ENCODE peak calls at places on chromosomes 6 and 20, in ten cellular contexts. One of them, this sample, is unnamed.
A peak's percentile ranks its signal among the peaks of the same experiment; 100 is the strongest.

GRCh38 chr20:50460608-50461268 is 49.4 kb upstream of the PTPN1 start:
- DNase-seq in cardiac muscle cell: peak; percentile 83
- DNase-seq in dorsolateral prefrontal cortex: peak; percentile 71
- DNase-seq in fibroblast of lung: peak; percentile 59
- DNase-seq in psoas muscle: peak; percentile 95
- DNase-seq in heart right ventricle: peak; percentile 86
- DNase-seq in astrocyte of the cerebellum: no peak
- DNase-seq in tibial artery: peak; percentile 95
- DNase-seq in GM06990: peak; percentile 44
- DNase-seq in kidney: peak; percentile 94
- DNase-seq in this sample: peak; percentile 85

GRCh38 chr6:73580247-73581149 is 59.7 kb upstream of the EEF1A1 start:
- DNase-seq in astrocyte of the cerebellum: peak; percentile 97
- DNase-seq in tibial artery: peak; percentile 92
- DNase-seq in cardiac muscle cell: peak; percentile 54
- DNase-seq in heart right ventricle: peak; percentile 82
- DNase-seq in fibroblast of lung: peak; percentile 98
- DNase-seq in psoas muscle: peak; percentile 86
- DNase-seq in GM06990: peak; percentile 83
- DNase-seq in dorsolateral prefrontal cortex: peak; percentile 79
- DNase-seq in kidney: peak; percentile 95
- DNase-seq in this sample: peak; percentile 97

GRCh38 chr6:70474751-70475150 is 61.4 kb downstream of the FAM135A start:
- DNase-seq in kidney: no peak
- DNase-seq in dorsolateral prefrontal cortex: no peak
- DNase-seq in heart right ventricle: no peak
- DNase-seq in tibial artery: no peak
- DNase-seq in GM06990: no peak
- DNase-seq in psoas muscle: no peak
- DNase-seq in fibroblast of lung: peak; percentile 43
- DNase-seq in astrocyte of the cerebellum: peak; percentile 45
- DNase-seq in cardiac muscle cell: no peak
- DNase-seq in this sample: no peak

GRCh38 chr6:63097222-63097621 is 114.0 kb upstream of the FKBP1C start:
- DNase-seq in tibial artery: no peak
- DNase-seq in heart right ventricle: no peak
- DNase-seq in cardiac muscle cell: no peak
- DNase-seq in astrocyte of the cerebellum: no peak
- DNase-seq in fibroblast of lung: no peak
- DNase-seq in dorsolateral prefrontal cortex: no peak
- DNase-seq in GM06990: no peak
- DNase-seq in psoas muscle: no peak
- DNase-seq in kidney: no peak
- DNase-seq in this sample: no peak

GRCh38 chr20:24781061-24781980 is 167.7 kb upstream of the CST7 start:
- DNase-seq in psoas muscle: peak; percentile 23
- DNase-seq in cardiac muscle cell: peak; percentile 33
- DNase-seq in kidney: peak; percentile 52
- DNase-seq in astrocyte of the cerebellum: no peak
- DNase-seq in dorsolateral prefrontal cortex: peak; percentile 49
- DNase-seq in tibial artery: peak; percentile 60
- DNase-seq in GM06990: no peak
- DNase-seq in fibroblast of lung: peak; percentile 25
- DNase-seq in heart right ventricle: peak; percentile 18
- DNase-seq in this sample: peak; percentile 40

GRCh38 chr6:44041461-44042260 is 85.6 kb downstream of the MRPL14 start:
- DNase-seq in GM06990: no peak
- DNase-seq in psoas muscle: no peak
- DNase-seq in fibroblast of lung: peak; percentile 99
- DNase-seq in kidney: peak; percentile 31
- DNase-seq in heart right ventricle: no peak
- DNase-seq in dorsolateral prefrontal cortex: peak; percentile 57
- DNase-seq in tibial artery: no peak
- DNase-seq in cardiac muscle cell: no peak
- DNase-seq in astrocyte of the cerebellum: peak; percentile 90
- DNase-seq in this sample: peak; percentile 99

GRCh38 chr6:143647712-143648111 is 30.1 kb upstream of the PHACTR2 start:
- DNase-seq in cardiac muscle cell: no peak
- DNase-seq in tibial artery: no peak
- DNase-seq in heart right ventricle: no peak
- DNase-seq in kidney: no peak
- DNase-seq in psoas muscle: no peak
- DNase-seq in GM06990: no peak
- DNase-seq in astrocyte of the cerebellum: no peak
- DNase-seq in dorsolateral prefrontal cortex: no peak
- DNase-seq in fibroblast of lung: no peak
- DNase-seq in this sample: no peak

GRCh38 chr6:168871535-168872106 is 382.0 kb downstream of the THBS2 start:
- DNase-seq in dorsolateral prefrontal cortex: no peak
- DNase-seq in kidney: no peak
- DNase-seq in astrocyte of the cerebellum: no peak
- DNase-seq in cardiac muscle cell: no peak
- DNase-seq in fibroblast of lung: no peak
- DNase-seq in GM06990: no peak
- DNase-seq in psoas muscle: no peak
- DNase-seq in heart right ventricle: no peak
- DNase-seq in tibial artery: no peak
- DNase-seq in this sample: no peak

GRCh38 chr6:22756365-22756764 is 187.0 kb downstream of the HDGFL1 start:
- DNase-seq in dorsolateral prefrontal cortex: no peak
- DNase-seq in heart right ventricle: no peak
- DNase-seq in astrocyte of the cerebellum: no peak
- DNase-seq in cardiac muscle cell: no peak
- DNase-seq in fibroblast of lung: peak; percentile 85
- DNase-seq in psoas muscle: no peak
- DNase-seq in kidney: no peak
- DNase-seq in tibial artery: no peak
- DNase-seq in GM06990: no peak
- DNase-seq in this sample: no peak

GRCh38 chr20:19932170-19932667 is 84.9 kb upstream of the NAA20 start:
- DNase-seq in fibroblast of lung: peak; percentile 91
- DNase-seq in GM06990: no peak
- DNase-seq in psoas muscle: no peak
- DNase-seq in astrocyte of the cerebellum: peak; percentile 64
- DNase-seq in dorsolateral prefrontal cortex: no peak
- DNase-seq in heart right ventricle: peak; percentile 71
- DNase-seq in kidney: no peak
- DNase-seq in cardiac muscle cell: no peak
- DNase-seq in tibial artery: no peak
- DNase-seq in this sample: peak; percentile 94

GRCh38 chr6:44073612-44074382 is 53.5 kb downstream of the MRPL14 start:
- DNase-seq in psoas muscle: no peak
- DNase-seq in cardiac muscle cell: no peak
- DNase-seq in tibial artery: no peak
- DNase-seq in fibroblast of lung: no peak
- DNase-seq in heart right ventricle: no peak
- DNase-seq in astrocyte of the cerebellum: no peak
- DNase-seq in dorsolateral prefrontal cortex: no peak
- DNase-seq in kidney: no peak
- DNase-seq in GM06990: no peak
- DNase-seq in this sample: peak; percentile 57

GRCh38 chr6:92109256-92109655 is 1310.1 kb downstream of the EPHA7 start:
- DNase-seq in kidney: no peak
- DNase-seq in dorsolateral prefrontal cortex: no peak
- DNase-seq in psoas muscle: no peak
- DNase-seq in fibroblast of lung: no peak
- DNase-seq in tibial artery: no peak
- DNase-seq in heart right ventricle: no peak
- DNase-seq in cardiac muscle cell: no peak
- DNase-seq in GM06990: no peak
- DNase-seq in astrocyte of the cerebellum: no peak
- DNase-seq in this sample: no peak

GRCh38 chr6:43355862-43356590 is 13.4 kb downstream of the ZNF318 start:
- DNase-seq in fibroblast of lung: peak; percentile 17
- DNase-seq in heart right ventricle: peak; percentile 15
- DNase-seq in dorsolateral prefrontal cortex: no peak
- DNase-seq in GM06990: no peak
- DNase-seq in tibial artery: no peak
- DNase-seq in astrocyte of the cerebellum: no peak
- DNase-seq in psoas muscle: no peak
- DNase-seq in kidney: no peak
- DNase-seq in cardiac muscle cell: peak; percentile 39
- DNase-seq in this sample: no peak

GRCh38 chr6:26468829-26469228 is 11.1 kb downstream of the BTN2A1 start:
- DNase-seq in cardiac muscle cell: no peak
- DNase-seq in psoas muscle: no peak
- DNase-seq in kidney: no peak
- DNase-seq in astrocyte of the cerebellum: no peak
- DNase-seq in GM06990: no peak
- DNase-seq in heart right ventricle: no peak
- DNase-seq in dorsolateral prefrontal cortex: no peak
- DNase-seq in tibial artery: no peak
- DNase-seq in fibroblast of lung: no peak
- DNase-seq in this sample: no peak

GRCh38 chr6:112286010-112286409 is 31.6 kb upstream of the LAMA4 start:
- DNase-seq in tibial artery: no peak
- DNase-seq in heart right ventricle: no peak
- DNase-seq in astrocyte of the cerebellum: no peak
- DNase-seq in psoas muscle: no peak
- DNase-seq in dorsolateral prefrontal cortex: no peak
- DNase-seq in GM06990: peak; percentile 2
- DNase-seq in cardiac muscle cell: no peak
- DNase-seq in fibroblast of lung: no peak
- DNase-seq in kidney: no peak
- DNase-seq in this sample: no peak

GRCh38 chr6:109453594-109454482 is 1.7 kb downstream of the MICAL1 start:
- DNase-seq in GM06990: no peak
- DNase-seq in psoas muscle: peak; percentile 73
- DNase-seq in astrocyte of the cerebellum: no peak
- DNase-seq in kidney: peak; percentile 78
- DNase-seq in fibroblast of lung: no peak
- DNase-seq in heart right ventricle: peak; percentile 44
- DNase-seq in tibial artery: no peak
- DNase-seq in cardiac muscle cell: no peak
- DNase-seq in dorsolateral prefrontal cortex: no peak
- DNase-seq in this sample: no peak
- H3K4me3 ChIP-seq in GM06990: peak overlapping the region; percentile 93
- H3K4me3 ChIP-seq in psoas muscle: peak overlapping the region; percentile 93
- H3K4me3 ChIP-seq in astrocyte of the cerebellum: peak overlapping the region; percentile 70
- H3K4me3 ChIP-seq in kidney: no peak overlapping the region
- H3K4me3 ChIP-seq in fibroblast of lung: peak overlapping the region; percentile 93
- H3K4me3 ChIP-seq in heart right ventricle: peak overlapping the region; percentile 57
- H3K4me3 ChIP-seq in tibial artery: peak overlapping the region; percentile 77
- H3K4me3 ChIP-seq in cardiac muscle cell: no peak overlapping the region
- H3K4me3 ChIP-seq in dorsolateral prefrontal cortex: peak overlapping the region; percentile 76
- H3K4me3 ChIP-seq in this sample: peak overlapping the region; percentile 90

GRCh38 chr6:165439928-165440554 is 130.6 kb upstream of the C6orf118 start:
- DNase-seq in GM06990: peak; percentile 7
- DNase-seq in astrocyte of the cerebellum: peak; percentile 74
- DNase-seq in heart right ventricle: no peak
- DNase-seq in kidney: no peak
- DNase-seq in dorsolateral prefrontal cortex: no peak
- DNase-seq in psoas muscle: no peak
- DNase-seq in cardiac muscle cell: peak; percentile 59
- DNase-seq in tibial artery: no peak
- DNase-seq in fibroblast of lung: peak; percentile 38
- DNase-seq in this sample: peak; percentile 68
- TF ChIP-seq CTCF in GM06990: peak; percentile 33
- TF ChIP-seq CTCF in astrocyte of the cerebellum: peak; percentile 36
- TF ChIP-seq CTCF in heart right ventricle: peak; percentile 45
- TF ChIP-seq CTCF in kidney: peak; percentile 44
- TF ChIP-seq CTCF in dorsolateral prefrontal cortex: peak; percentile 59
- TF ChIP-seq CTCF in psoas muscle: peak; percentile 66
- TF ChIP-seq CTCF in cardiac muscle cell: peak; percentile 61
- TF ChIP-seq CTCF in tibial artery: peak; percentile 52
- TF ChIP-seq CTCF in fibroblast of lung: no peak
- TF ChIP-seq CTCF in this sample: peak; percentile 50

DNA sequence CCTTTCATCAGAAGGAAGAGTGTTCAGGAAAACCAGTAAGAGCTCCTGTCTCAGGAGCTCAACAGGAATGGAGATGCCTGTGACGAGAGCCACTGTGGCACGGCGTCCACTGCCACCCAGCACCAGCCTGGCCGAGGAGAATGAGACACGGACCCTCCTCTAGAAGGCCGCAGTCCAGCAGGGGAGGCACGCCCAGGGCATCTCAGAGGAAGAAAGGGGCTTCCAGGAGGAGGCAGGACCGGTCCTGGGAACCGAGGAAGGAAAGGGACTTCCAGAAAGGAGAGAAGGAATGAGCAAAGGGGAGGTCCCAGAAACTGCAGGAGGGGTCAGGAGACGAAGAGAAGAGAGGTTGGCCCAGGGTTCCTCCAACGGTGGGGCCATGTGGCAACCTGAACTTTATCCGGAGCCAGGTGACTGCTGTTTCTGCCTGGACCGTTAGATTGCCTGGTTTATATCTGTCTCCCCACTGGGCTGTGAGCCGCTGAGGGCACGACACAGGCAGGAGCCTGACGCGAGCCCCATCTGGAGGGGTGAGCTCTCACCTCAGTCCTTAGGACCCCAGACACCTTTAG is 26.8 kb downstream of the BFSP1 start:
- DNase-seq in heart right ventricle: no peak
- DNase-seq in cardiac muscle cell: no peak
- DNase-seq in psoas muscle: no peak
- DNase-seq in GM06990: no peak
- DNase-seq in dorsolateral prefrontal cortex: no peak
- DNase-seq in fibroblast of lung: no peak
- DNase-seq in kidney: no peak
- DNase-seq in tibial artery: no peak
- DNase-seq in astrocyte of the cerebellum: no peak
- DNase-seq in this sample: no peak
- H3K4me3 ChIP-seq in heart right ventricle: no peak overlapping the region
- H3K4me3 ChIP-seq in cardiac muscle cell: peak overlapping the region; percentile 13
- H3K4me3 ChIP-seq in psoas muscle: peak overlapping the region; percentile 63
- H3K4me3 ChIP-seq in GM06990: no peak overlapping the region
- H3K4me3 ChIP-seq in dorsolateral prefrontal cortex: peak overlapping the region; percentile 45
- H3K4me3 ChIP-seq in fibroblast of lung: no peak overlapping the region
- H3K4me3 ChIP-seq in kidney: peak overlapping the region; percentile 76
- H3K4me3 ChIP-seq in tibial artery: peak overlapping the region; percentile 57
- H3K4me3 ChIP-seq in astrocyte of the cerebellum: peak overlapping the region; percentile 45
- H3K4me3 ChIP-seq in this sample: no peak overlapping the region

GRCh38 chr6:76684881-76685280 is 612.4 kb upstream of the IMPG1 start:
- DNase-seq in dorsolateral prefrontal cortex: no peak
- DNase-seq in fibroblast of lung: no peak
- DNase-seq in astrocyte of the cerebellum: no peak
- DNase-seq in tibial artery: no peak
- DNase-seq in heart right ventricle: no peak
- DNase-seq in kidney: no peak
- DNase-seq in cardiac muscle cell: peak; percentile 23
- DNase-seq in psoas muscle: no peak
- DNase-seq in GM06990: no peak
- DNase-seq in this sample: peak; percentile 6

GRCh38 chr6:76683985-76684384 is 611.5 kb upstream of the IMPG1 start:
- DNase-seq in fibroblast of lung: no peak
- DNase-seq in astrocyte of the cerebellum: no peak
- DNase-seq in kidney: no peak
- DNase-seq in GM06990: no peak
- DNase-seq in tibial artery: no peak
- DNase-seq in cardiac muscle cell: no peak
- DNase-seq in dorsolateral prefrontal cortex: no peak
- DNase-seq in psoas muscle: no peak
- DNase-seq in heart right ventricle: no peak
- DNase-seq in this sample: no peak

GRCh38 chr6:76677017-76677416 is 604.6 kb upstream of the IMPG1 start:
- DNase-seq in kidney: no peak
- DNase-seq in fibroblast of lung: no peak
- DNase-seq in psoas muscle: no peak
- DNase-seq in GM06990: no peak
- DNase-seq in tibial artery: no peak
- DNase-seq in heart right ventricle: no peak
- DNase-seq in astrocyte of the cerebellum: no peak
- DNase-seq in dorsolateral prefrontal cortex: no peak
- DNase-seq in cardiac muscle cell: no peak
- DNase-seq in this sample: no peak

GRCh38 chr6:76681781-76682180 is 609.3 kb upstream of the IMPG1 start:
- DNase-seq in GM06990: no peak
- DNase-seq in psoas muscle: no peak
- DNase-seq in fibroblast of lung: peak; percentile 3
- DNase-seq in heart right ventricle: no peak
- DNase-seq in cardiac muscle cell: no peak
- DNase-seq in astrocyte of the cerebellum: no peak
- DNase-seq in dorsolateral prefrontal cortex: no peak
- DNase-seq in kidney: no peak
- DNase-seq in tibial artery: no peak
- DNase-seq in this sample: peak; percentile 52

GRCh38 chr6:76682842-76683241 is 610.4 kb upstream of the IMPG1 start:
- DNase-seq in fibroblast of lung: peak; percentile 4
- DNase-seq in kidney: no peak
- DNase-seq in astrocyte of the cerebellum: no peak
- DNase-seq in GM06990: no peak
- DNase-seq in tibial artery: no peak
- DNase-seq in heart right ventricle: no peak
- DNase-seq in dorsolateral prefrontal cortex: no peak
- DNase-seq in psoas muscle: no peak
- DNase-seq in cardiac muscle cell: peak; percentile 16
- DNase-seq in this sample: peak; percentile 23
- TF ChIP-seq CTCF in fibroblast of lung: no peak
- TF ChIP-seq CTCF in kidney: no peak
- TF ChIP-seq CTCF in astrocyte of the cerebellum: peak; percentile 15
- TF ChIP-seq CTCF in GM06990: peak; percentile 32
- TF ChIP-seq CTCF in tibial artery: peak; percentile 37
- TF ChIP-seq CTCF in heart right ventricle: no peak
- TF ChIP-seq CTCF in dorsolateral prefrontal cortex: peak; percentile 38
- TF ChIP-seq CTCF in psoas muscle: no peak
- TF ChIP-seq CTCF in cardiac muscle cell: peak; percentile 46
- TF ChIP-seq CTCF in this sample: peak; percentile 44